ENCODE peak calls at places on chromosomes 6 and 20, in ten cellular contexts. Q, S, Z, P, C, K, H, T, O and N are unnamed samples.

GRCh38 chr6:149118737-149119653 is 198.5 kb upstream of the TAB2 start:
- DNase-seq in Q (no peak), S (no peak), Z (no peak), P (peak), C (no peak), K (no peak), H (no peak), T (no peak), O (no peak), N (no peak)

GRCh38 chr6:44000164-44000842 is 126.9 kb downstream of the MRPL14 start:
- DNase-seq in Q (no peak), S (no peak), Z (no peak), P (no peak), C (no peak), K (no peak), H (no peak), T (peak), O (peak), N (no peak)

GRCh38 chr6:37696220-37696840 is 1.4 kb downstream of the MDGA1 start:
- DNase-seq in Q (no peak), S (peak), Z (peak), P (no peak), C (peak), K (no peak), H (no peak), T (peak), O (peak), N (peak)

GRCh38 chr6:144349690-144350132 is 64.6 kb downstream of the UTRN start:
- DNase-seq in Q (no peak), S (no peak), Z (no peak), P (peak), C (peak), K (no peak), H (peak), T (no peak), O (no peak), N (peak)

GRCh38 chr20:62267543-62267942 is 29.2 kb downstream of the OSBPL2 start:
- DNase-seq in Q (no peak), S (no peak), Z (no peak), P (no peak), C (no peak), K (no peak), H (no peak), T (no peak), O (no peak), N (no peak)

GRCh38 chr20:20593447-20594170 is 118.8 kb downstream of the RALGAPA2 start:
- DNase-seq in Q (no peak), S (peak), Z (no peak), P (peak), C (no peak), K (peak), H (peak), T (peak), O (no peak), N (peak)

GRCh38 chr20:49318430-49319203 is 40.8 kb upstream of the ZNFX1 start:
- DNase-seq in Q (peak), S (peak), Z (peak), P (no peak), C (no peak), K (no peak), H (no peak), T (peak), O (no peak), N (no peak)

GRCh38 chr6:127100510-127101140 is 17.8 kb upstream of the RSPO3 start:
- DNase-seq in Q (no peak), S (no peak), Z (no peak), P (peak), C (no peak), K (peak), H (no peak), T (no peak), O (no peak), N (peak)

GRCh38 chr20:24331939-24332338 is 137.5 kb upstream of the SYNDIG1 start:
- DNase-seq in Q (no peak), S (no peak), Z (no peak), P (no peak), C (no peak), K (no peak), H (no peak), T (no peak), O (no peak), N (no peak)

GRCh38 chr6:169491482-169491881 is 210.3 kb downstream of the WDR27 start:
- DNase-seq in Q (no peak), S (no peak), Z (no peak), P (no peak), C (no peak), K (no peak), H (no peak), T (no peak), O (no peak), N (no peak)

GRCh38 chr6:156102129-156102528 is 646.5 kb upstream of the NOX3 start:
- DNase-seq in Q (no peak), S (no peak), Z (no peak), P (no peak), C (no peak), K (no peak), H (no peak), T (peak), O (no peak), N (no peak)

GRCh38 chr6:43911625-43912577 is 141.9 kb downstream of the VEGFA start:
- DNase-seq in Q (no peak), S (no peak), Z (no peak), P (no peak), C (no peak), K (no peak), H (no peak), T (no peak), O (no peak), N (no peak)

GRCh38 chr20:2705931-2706645 is 13.5 kb downstream of the EBF4 start:
- DNase-seq in Q (no peak), S (no peak), Z (no peak), P (no peak), C (no peak), K (no peak), H (no peak), T (no peak), O (no peak), N (no peak)

GRCh38 chr6:41551086-41551702 is 5.0 kb downstream of the FOXP4 start:
- DNase-seq in Q (no peak), S (no peak), Z (no peak), P (no peak), C (no peak), K (no peak), H (no peak), T (no peak), O (no peak), N (no peak)

GRCh38 chr6:7542065-7542877 is 800 bp downstream of the DSP start:
- DNase-seq in Q (no peak), S (no peak), Z (no peak), P (peak), C (peak), K (no peak), H (peak), T (peak), O (peak), N (no peak)

GRCh38 chr6:121756643-121757042 is 321.2 kb downstream of the GJA1 start:
- DNase-seq in Q (no peak), S (no peak), Z (no peak), P (no peak), C (no peak), K (no peak), H (no peak), T (no peak), O (no peak), N (peak)

GRCh38 chr20:33751775-33752174 is 20.0 kb downstream of the ZNF341 start:
- DNase-seq in Q (no peak), S (no peak), Z (no peak), P (no peak), C (no peak), K (no peak), H (no peak), T (no peak), O (no peak), N (no peak)

GRCh38 chr6:45422541-45423110 is 44.9 kb upstream of the SUPT3H start:
- DNase-seq in Q (peak), S (peak), Z (peak), P (peak), C (peak), K (no peak), H (no peak), T (peak), O (peak), N (peak)

GRCh38 chr20:33796263-33796906 is 14.8 kb upstream of the CHMP4B start:
- DNase-seq in Q (no peak), S (no peak), Z (no peak), P (no peak), C (no peak), K (no peak), H (no peak), T (no peak), O (no peak), N (no peak)